ENCODE peak calls at places on chromosomes 3 and 15, in six cellular contexts. One of them, this sample, is unnamed. For H3K9me3, the result is how much of the 10 kb centered on the place peaks cover.

GRCh38 chr3:114035896-114036295 is 20.4 kb downstream of the CCDC191 start:
- DNase-seq in AG04450: no peak
- DNase-seq in uterus: no peak
- DNase-seq in K562: no peak
- DNase-seq in heart left ventricle: no peak
- DNase-seq in CD4-positive, CD25-positive, alpha-beta regulatory T cell: no peak
- DNase-seq in this sample: no peak

GRCh38 chr3:183301937-183302580 is 49.0 kb downstream of the B3GNT5 start:
- DNase-seq in AG04450: no peak
- DNase-seq in uterus: no peak
- DNase-seq in K562: no peak
- DNase-seq in heart left ventricle: no peak
- DNase-seq in CD4-positive, CD25-positive, alpha-beta regulatory T cell: no peak
- DNase-seq in this sample: no peak

GRCh38 chr3:12139111-12139511 is 19.6 kb downstream of the TIMP4 start:
- DNase-seq in AG04450: peak
- DNase-seq in uterus: peak
- DNase-seq in K562: peak
- DNase-seq in heart left ventricle: peak
- DNase-seq in CD4-positive, CD25-positive, alpha-beta regulatory T cell: no peak
- DNase-seq in this sample: peak

GRCh38 chr3:85007195-85008094 is 48.7 kb downstream of the CADM2 start:
- DNase-seq in AG04450: no peak
- DNase-seq in uterus: no peak
- DNase-seq in K562: no peak
- DNase-seq in heart left ventricle: no peak
- DNase-seq in CD4-positive, CD25-positive, alpha-beta regulatory T cell: no peak
- DNase-seq in this sample: no peak

GRCh38 chr15:77493324-77493907 is 72.7 kb downstream of the HMG20A start:
- DNase-seq in AG04450: no peak
- DNase-seq in uterus: no peak
- DNase-seq in K562: peak
- DNase-seq in heart left ventricle: no peak
- DNase-seq in CD4-positive, CD25-positive, alpha-beta regulatory T cell: no peak
- DNase-seq in this sample: no peak

GRCh38 chr3:14513566-14514322 is 26.4 kb downstream of the GRIP2 start:
- DNase-seq in AG04450: no peak
- DNase-seq in uterus: peak
- DNase-seq in K562: no peak
- DNase-seq in heart left ventricle: no peak
- DNase-seq in CD4-positive, CD25-positive, alpha-beta regulatory T cell: no peak
- DNase-seq in this sample: no peak

GRCh38 chr3:188066141-188066540 is 87.8 kb upstream of the LPP start:
- DNase-seq in AG04450: no peak
- DNase-seq in uterus: no peak
- DNase-seq in K562: no peak
- DNase-seq in heart left ventricle: no peak
- DNase-seq in CD4-positive, CD25-positive, alpha-beta regulatory T cell: no peak
- DNase-seq in this sample: no peak

GRCh38 chr3:24539699-24540098 is 45.0 kb upstream of the THRB start:
- DNase-seq in AG04450: no peak
- DNase-seq in uterus: no peak
- DNase-seq in K562: no peak
- DNase-seq in heart left ventricle: no peak
- DNase-seq in CD4-positive, CD25-positive, alpha-beta regulatory T cell: no peak
- DNase-seq in this sample: no peak

GRCh38 chr15:68464451-68465090 is 32.6 kb upstream of the ITGA11 start:
- DNase-seq in AG04450: no peak
- DNase-seq in uterus: no peak
- DNase-seq in K562: no peak
- DNase-seq in heart left ventricle: no peak
- DNase-seq in CD4-positive, CD25-positive, alpha-beta regulatory T cell: no peak
- DNase-seq in this sample: peak

GRCh38 chr3:71614869-71615268 is 31.3 kb upstream of the FOXP1 start:
- DNase-seq in AG04450: no peak
- DNase-seq in uterus: no peak
- DNase-seq in K562: no peak
- DNase-seq in heart left ventricle: no peak
- DNase-seq in CD4-positive, CD25-positive, alpha-beta regulatory T cell: no peak
- DNase-seq in this sample: no peak

GRCh38 chr15:77632760-77633133 is at the start of gene LINGO1:
- DNase-seq in AG04450: no peak
- DNase-seq in uterus: no peak
- DNase-seq in K562: peak
- DNase-seq in heart left ventricle: no peak
- DNase-seq in CD4-positive, CD25-positive, alpha-beta regulatory T cell: no peak
- DNase-seq in this sample: peak

GRCh38 chr3:12120374-12121140 is 38.2 kb downstream of the TIMP4 start:
- DNase-seq in AG04450: no peak
- DNase-seq in uterus: peak
- DNase-seq in K562: no peak
- DNase-seq in heart left ventricle: no peak
- DNase-seq in CD4-positive, CD25-positive, alpha-beta regulatory T cell: no peak
- DNase-seq in this sample: no peak

GRCh38 chr3:13575459-13576061 is 26.6 kb downstream of the FBLN2 start:
- DNase-seq in AG04450: no peak
- DNase-seq in uterus: no peak
- DNase-seq in K562: peak
- DNase-seq in heart left ventricle: no peak
- DNase-seq in CD4-positive, CD25-positive, alpha-beta regulatory T cell: no peak
- DNase-seq in this sample: no peak

GRCh38 chr15:97904196-97904572 is 56.3 kb upstream of the ARRDC4 start:
- DNase-seq in AG04450: no peak
- DNase-seq in uterus: peak
- DNase-seq in K562: peak
- DNase-seq in heart left ventricle: peak
- DNase-seq in CD4-positive, CD25-positive, alpha-beta regulatory T cell: no peak
- DNase-seq in this sample: peak

GRCh38 chr3:20622304-20622703 is 436.3 kb upstream of the SGO1 start:
- DNase-seq in AG04450: no peak
- DNase-seq in uterus: no peak
- DNase-seq in K562: no peak
- DNase-seq in heart left ventricle: no peak
- DNase-seq in CD4-positive, CD25-positive, alpha-beta regulatory T cell: no peak
- DNase-seq in this sample: no peak

GRCh38 chr3:129673012-129673411 is 66.5 kb upstream of the PLXND1 start:
- DNase-seq in AG04450: no peak
- DNase-seq in uterus: no peak
- DNase-seq in K562: no peak
- DNase-seq in heart left ventricle: peak
- DNase-seq in CD4-positive, CD25-positive, alpha-beta regulatory T cell: no peak
- DNase-seq in this sample: peak

GRCh38 chr3:23183731-23184130 is 19.4 kb upstream of the UBE2E2 start:
- DNase-seq in AG04450: no peak
- DNase-seq in uterus: peak
- DNase-seq in K562: peak
- DNase-seq in heart left ventricle: no peak
- DNase-seq in CD4-positive, CD25-positive, alpha-beta regulatory T cell: no peak
- DNase-seq in this sample: peak

GRCh38 chr15:69712999-69713398 is 260.4 kb downstream of the RPLP1 start:
- DNase-seq in AG04450: no peak
- DNase-seq in uterus: no peak
- DNase-seq in K562: no peak
- DNase-seq in heart left ventricle: no peak
- DNase-seq in CD4-positive, CD25-positive, alpha-beta regulatory T cell: no peak
- DNase-seq in this sample: no peak

GRCh38 chr3:188772886-188773285 is 398.9 kb upstream of the TPRG1 start:
- DNase-seq in AG04450: peak
- DNase-seq in uterus: no peak
- DNase-seq in K562: no peak
- DNase-seq in heart left ventricle: no peak
- DNase-seq in CD4-positive, CD25-positive, alpha-beta regulatory T cell: no peak
- DNase-seq in this sample: peak

DNA sequence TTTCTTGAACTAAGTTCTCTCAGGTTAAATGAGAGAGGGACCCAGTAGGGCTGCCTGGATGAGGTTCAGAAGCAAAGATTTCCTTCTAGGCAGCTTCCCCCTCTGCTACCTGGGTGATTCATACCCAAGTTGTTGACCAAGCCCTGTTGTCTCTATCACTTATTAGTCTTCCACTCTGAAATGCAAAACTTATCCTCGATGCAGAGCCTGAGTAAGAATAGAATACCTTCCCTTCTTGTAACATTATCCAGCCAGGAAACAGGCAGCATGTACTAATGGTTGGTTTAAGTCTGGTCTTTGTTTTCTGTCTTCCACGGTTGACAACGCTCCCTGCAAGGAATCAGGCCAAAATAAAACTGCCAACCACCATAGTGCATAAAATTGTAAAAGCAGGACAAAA is 377.3 kb downstream of the MECOM start:
- DNase-seq in AG04450: no peak
- DNase-seq in uterus: no peak
- DNase-seq in K562: no peak
- DNase-seq in heart left ventricle: no peak
- DNase-seq in CD4-positive, CD25-positive, alpha-beta regulatory T cell: no peak
- DNase-seq in this sample: peak
- H3K27ac ChIP-seq in AG04450: no peak
- H3K27ac ChIP-seq in uterus: no peak
- H3K27ac ChIP-seq in K562: no peak
- H3K27ac ChIP-seq in heart left ventricle: no peak
- H3K27ac ChIP-seq in CD4-positive, CD25-positive, alpha-beta regulatory T cell: no peak
- H3K27ac ChIP-seq in this sample: peak

DNA sequence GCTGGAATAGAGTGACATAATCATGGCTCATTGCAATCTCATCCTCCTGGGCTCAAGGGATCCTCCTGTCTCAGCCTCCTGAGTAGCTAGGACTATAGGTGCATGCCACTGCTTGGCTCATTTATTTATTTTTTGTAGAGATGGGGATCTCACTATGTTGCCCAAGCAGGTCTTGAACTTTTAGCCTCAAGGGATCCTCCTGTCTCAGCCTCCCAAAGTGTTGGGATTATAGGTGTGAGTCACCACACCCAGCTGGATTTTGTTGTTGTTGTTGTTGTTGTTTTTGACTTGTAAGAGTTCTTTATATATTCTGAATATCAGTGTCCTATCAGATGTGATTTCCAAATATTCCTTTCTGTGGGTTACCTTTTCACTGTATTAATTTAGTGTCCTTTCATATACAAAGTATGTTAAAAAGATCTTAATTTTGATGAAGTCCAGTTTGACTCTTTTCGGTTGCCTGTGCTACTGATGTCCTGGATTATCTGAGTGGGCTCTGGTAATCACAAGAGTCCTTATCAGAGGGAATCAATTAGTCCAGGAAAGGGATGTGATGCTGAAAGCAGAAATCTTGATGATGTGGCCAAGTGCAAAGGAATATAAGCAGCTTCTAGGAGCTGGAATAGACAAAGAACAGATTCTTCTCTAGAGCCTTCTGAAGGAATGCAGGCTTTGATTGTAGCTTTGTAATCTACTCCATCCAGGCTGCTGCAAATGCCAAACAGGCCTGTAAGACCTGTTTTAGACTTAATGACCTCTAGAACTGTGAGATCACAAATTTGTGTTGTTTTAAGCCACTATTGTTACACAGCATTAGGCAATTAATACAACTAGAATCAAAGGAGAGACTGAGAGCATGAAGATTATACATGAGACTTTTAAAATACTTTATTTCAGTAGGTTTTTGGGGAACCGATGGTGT is 30.2 kb downstream of the NCK1 start:
- DNase-seq in AG04450: no peak
- DNase-seq in uterus: no peak
- DNase-seq in K562: no peak
- DNase-seq in heart left ventricle: no peak
- DNase-seq in CD4-positive, CD25-positive, alpha-beta regulatory T cell: no peak
- DNase-seq in this sample: peak
- H3K9me3 ChIP-seq in AG04450: under half
- H3K9me3 ChIP-seq in uterus: under half
- H3K9me3 ChIP-seq in K562: under half
- H3K9me3 ChIP-seq in heart left ventricle: under half
- H3K9me3 ChIP-seq in CD4-positive, CD25-positive, alpha-beta regulatory T cell: under half
- H3K9me3 ChIP-seq in this sample: under half

GRCh38 chr3:149371001-149371722 is 6.3 kb downstream of the TM4SF1 start:
- DNase-seq in AG04450: no peak
- DNase-seq in uterus: no peak
- DNase-seq in K562: no peak
- DNase-seq in heart left ventricle: no peak
- DNase-seq in CD4-positive, CD25-positive, alpha-beta regulatory T cell: no peak
- DNase-seq in this sample: peak

GRCh38 chr3:149375164-149375823 is 2.2 kb downstream of the TM4SF1 start:
- DNase-seq in AG04450: no peak
- DNase-seq in uterus: no peak
- DNase-seq in K562: no peak
- DNase-seq in heart left ventricle: no peak
- DNase-seq in CD4-positive, CD25-positive, alpha-beta regulatory T cell: no peak
- DNase-seq in this sample: no peak

GRCh38 chr3:149371723-149372114 is 5.7 kb downstream of the TM4SF1 start:
- DNase-seq in AG04450: no peak
- DNase-seq in uterus: no peak
- DNase-seq in K562: no peak
- DNase-seq in heart left ventricle: no peak
- DNase-seq in CD4-positive, CD25-positive, alpha-beta regulatory T cell: no peak
- DNase-seq in this sample: peak

GRCh38 chr3:149374391-149374790 is 3.1 kb downstream of the TM4SF1 start:
- DNase-seq in AG04450: no peak
- DNase-seq in uterus: no peak
- DNase-seq in K562: no peak
- DNase-seq in heart left ventricle: no peak
- DNase-seq in CD4-positive, CD25-positive, alpha-beta regulatory T cell: no peak
- DNase-seq in this sample: peak

DNA sequence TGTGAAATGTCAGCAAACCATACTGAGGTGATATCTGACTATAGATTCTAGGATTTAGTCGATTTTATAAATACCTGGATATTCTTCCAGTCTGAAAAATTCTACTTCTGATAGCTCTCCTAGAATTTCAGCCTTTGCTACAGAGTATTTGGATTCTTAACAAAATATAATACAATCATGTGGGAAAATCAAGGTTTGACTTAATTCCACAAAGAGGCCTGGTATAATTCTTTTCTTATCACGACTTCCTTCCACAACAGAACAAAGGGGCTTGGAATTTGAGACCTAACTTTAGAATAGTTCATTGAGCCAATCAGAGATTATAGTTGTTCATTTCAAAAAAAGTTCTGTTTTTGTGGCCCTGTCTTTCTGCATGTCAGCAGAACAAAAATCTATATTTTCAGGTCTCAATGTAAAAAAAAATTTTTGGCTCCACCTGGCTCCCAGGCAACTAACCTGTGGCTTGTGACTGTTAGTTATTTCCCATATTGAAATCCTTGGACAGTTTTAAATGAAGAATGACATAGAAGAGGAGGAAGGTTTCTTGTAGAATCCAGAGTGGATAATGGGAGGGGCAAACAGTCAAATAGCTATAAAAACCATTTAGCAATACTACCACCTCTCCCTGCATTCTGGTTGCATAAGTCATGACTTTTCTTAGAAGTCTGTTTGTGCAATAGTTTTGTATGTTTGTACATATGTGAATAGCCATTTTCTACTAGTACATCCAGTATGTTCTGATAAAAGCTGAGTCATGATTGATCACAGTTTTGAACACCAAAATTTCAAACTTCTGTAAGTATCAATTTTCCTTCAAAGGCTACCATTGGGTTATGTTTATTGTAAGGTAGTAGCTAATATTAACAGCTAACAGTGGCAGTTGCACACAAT is 4.0 kb downstream of the TM4SF1 start:
- DNase-seq in AG04450: peak
- DNase-seq in uterus: no peak
- DNase-seq in K562: no peak
- DNase-seq in heart left ventricle: no peak
- DNase-seq in CD4-positive, CD25-positive, alpha-beta regulatory T cell: no peak
- DNase-seq in this sample: peak
- H3K27ac ChIP-seq in AG04450: peak
- H3K27ac ChIP-seq in uterus: no peak
- H3K27ac ChIP-seq in K562: no peak
- H3K27ac ChIP-seq in heart left ventricle: peak
- H3K27ac ChIP-seq in CD4-positive, CD25-positive, alpha-beta regulatory T cell: no peak
- H3K27ac ChIP-seq in this sample: no peak

GRCh38 chr3:155948476-155948875 is 78.0 kb downstream of the GMPS start:
- DNase-seq in AG04450: no peak
- DNase-seq in uterus: no peak
- DNase-seq in K562: no peak
- DNase-seq in heart left ventricle: no peak
- DNase-seq in CD4-positive, CD25-positive, alpha-beta regulatory T cell: no peak
- DNase-seq in this sample: peak
- H3K9me3 ChIP-seq in AG04450: under half
- H3K9me3 ChIP-seq in uterus: under half
- H3K9me3 ChIP-seq in K562: under half
- H3K9me3 ChIP-seq in heart left ventricle: under half
- H3K9me3 ChIP-seq in CD4-positive, CD25-positive, alpha-beta regulatory T cell: under half
- H3K9me3 ChIP-seq in this sample: under half